ENCODE peak calls at places on chromosomes 3 and 15, in five cellular contexts. L, X, A, B and R are unnamed samples.

GRCh38 chr15:91258436-91258779 is 158.4 kb downstream of the SV2B start:
- DNase-seq in L (no peak), X (no peak), A (no peak), B (no peak), R (no peak)

GRCh38 chr3:149437710-149438109 is 36.8 kb upstream of the TM4SF4 start:
- DNase-seq in L (no peak), X (no peak), A (no peak), B (no peak), R (no peak)

GRCh38 chr15:98920091-98920880 is 87.3 kb downstream of the PGPEP1L start:
- DNase-seq in L (no peak), X (no peak), A (no peak), B (no peak), R (no peak)

GRCh38 chr15:64623347-64624024 is 151.9 kb downstream of the RBPMS2 start:
- DNase-seq in L (no peak), X (no peak), A (no peak), B (no peak), R (no peak)

GRCh38 chr3:24288538-24289236 is 206.0 kb downstream of the THRB start:
- DNase-seq in L (no peak), X (no peak), A (peak), B (no peak), R (no peak)

GRCh38 chr3:125165189-125165947 is 47.2 kb downstream of the SLC12A8 start:
- DNase-seq in L (no peak), X (no peak), A (no peak), B (peak), R (no peak)

GRCh38 chr15:89672221-89673161 is 6.7 kb downstream of the PLIN1 start:
- DNase-seq in L (no peak), X (no peak), A (no peak), B (no peak), R (no peak)

GRCh38 chr15:78317145-78317836 is 17.9 kb upstream of the SKIC8 start:
- DNase-seq in L (no peak), X (no peak), A (no peak), B (no peak), R (no peak)

GRCh38 chr3:177673105-177673804 is 476.0 kb upstream of the TBL1XR1 start:
- DNase-seq in L (peak), X (no peak), A (no peak), B (no peak), R (no peak)

GRCh38 chr15:73081321-73081958 is 29.2 kb downstream of the NEO1 start:
- DNase-seq in L (peak), X (no peak), A (no peak), B (peak), R (peak)

GRCh38 chr3:195196266-195196665 is 74.7 kb downstream of the XXYLT1 start:
- DNase-seq in L (no peak), X (no peak), A (no peak), B (peak), R (no peak)

GRCh38 chr15:98733098-98733497 is 84.8 kb downstream of the IGF1R start:
- DNase-seq in L (no peak), X (no peak), A (no peak), B (no peak), R (no peak)

GRCh38 chr3:36362216-36362615 is 18.1 kb upstream of the STAC start:
- DNase-seq in L (no peak), X (no peak), A (no peak), B (no peak), R (no peak)